ENCODE peak calls at places on chromosomes 11 and 22, in six cellular contexts. L is PC-3, Y is hepatocyte, D is A549, M is HAP-1, N is mucosa of descending colon. H is an unnamed sample. For H3K4me1, the result is how much of the 10 kb centered on the place peaks cover.

GRCh38 chr11:124543554-124543953 is at the start of gene OR8B12:
- DNase-seq in L (no peak), Y (no peak), D (no peak), M (no peak), N (no peak), H (no peak)

GRCh38 chr22:22928666-22929380 is 41.2 kb downstream of the IGLL5 start:
- DNase-seq in L (peak), Y (peak), D (no peak), M (no peak), N (peak), H (peak)

GRCh38 chr11:27085605-27086004 is 45.0 kb downstream of the BBOX1 start:
- DNase-seq in L (no peak), Y (no peak), D (no peak), M (no peak), N (no peak), H (no peak)

GRCh38 chr11:119085523-119085878 is 820 bp downstream of the HMBS start:
- DNase-seq in L (no peak), Y (peak), D (no peak), M (no peak), N (no peak), H (no peak)

GRCh38 chr11:94134651-94135512 is 6.2 kb downstream of the PANX1 start:
- DNase-seq in L (peak), Y (peak), D (no peak), M (no peak), N (peak), H (peak)

GRCh38 chr11:69149646-69150045 is 6.1 kb upstream of the SMIM38 start:
- DNase-seq in L (no peak), Y (no peak), D (no peak), M (no peak), N (no peak), H (no peak)

GRCh38 chr11:61696602-61697001 is 16.4 kb downstream of the DAGLA start:
- DNase-seq in L (no peak), Y (no peak), D (no peak), M (no peak), N (no peak), H (peak)

GRCh38 chr11:74678041-74678440 is 53.2 kb downstream of the CHRDL2 start:
- DNase-seq in L (no peak), Y (no peak), D (no peak), M (no peak), N (no peak), H (no peak)

GRCh38 chr22:36775589-36775965 is 342 bp downstream of the IFT27 start:
- DNase-seq in L (peak), Y (peak), D (no peak), M (no peak), N (peak), H (peak)

GRCh38 chr22:39129081-39129480 is 23.4 kb downstream of the CBX7 start:
- DNase-seq in L (no peak), Y (peak), D (no peak), M (no peak), N (peak), H (no peak)

DNA sequence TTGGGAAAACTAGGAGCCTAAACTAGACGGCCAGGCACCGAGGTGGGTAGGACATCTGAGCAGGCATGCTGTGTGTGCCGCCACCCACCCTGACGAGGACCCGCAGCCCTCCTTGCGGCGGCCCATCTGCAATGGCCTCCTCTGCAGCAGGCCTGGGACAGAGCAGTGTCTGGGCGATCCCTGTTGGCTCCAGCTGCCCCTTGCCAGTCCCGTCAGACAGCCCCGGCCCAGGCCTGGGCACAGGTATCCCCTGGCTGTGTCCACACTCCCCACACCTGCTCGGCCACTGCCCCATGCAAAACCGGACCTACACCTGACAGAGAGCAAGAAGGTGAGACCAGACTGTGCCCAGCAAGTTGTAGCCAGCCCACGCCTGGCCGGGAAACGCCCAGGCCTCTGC is 38.7 kb upstream of the GNB1L start:
- DNase-seq in L (no peak), Y (no peak), D (no peak), M (no peak), N (no peak), H (no peak)
- H3K4me1 ChIP-seq in L (under half), Y (under half), D (under half), M (under half), N (under half), H (under half)

GRCh38 chr11:126267650-126268049 is 1.0 kb downstream of the SRPRA start:
- DNase-seq in L (no peak), Y (no peak), D (no peak), M (no peak), N (no peak), H (no peak)
- H3K4me1 ChIP-seq in L (under half), Y (under half), D (under half), M (under half), N (under half), H (under half)

GRCh38 chr11:20597137-20597923 is 2.1 kb upstream of the SLC6A5 start:
- DNase-seq in L (no peak), Y (no peak), D (no peak), M (no peak), N (no peak), H (no peak)
- H3K4me1 ChIP-seq in L (under half), Y (under half), D (under half), M (under half), N (under half), H (under half)

GRCh38 chr22:44667276-44667675 is 34.7 kb upstream of the PRR5 start:
- DNase-seq in L (no peak), Y (no peak), D (no peak), M (no peak), N (no peak), H (no peak)

GRCh38 chr22:44668886-44669724 is 32.9 kb upstream of the PRR5 start:
- DNase-seq in L (no peak), Y (no peak), D (no peak), M (no peak), N (no peak), H (peak)

GRCh38 chr22:44668190-44668885 is 33.7 kb upstream of the PRR5 start:
- DNase-seq in L (no peak), Y (peak), D (no peak), M (no peak), N (no peak), H (peak)

GRCh38 chr22:44666207-44666585 is 35.8 kb upstream of the PRR5 start:
- DNase-seq in L (no peak), Y (no peak), D (no peak), M (no peak), N (no peak), H (no peak)

DNA sequence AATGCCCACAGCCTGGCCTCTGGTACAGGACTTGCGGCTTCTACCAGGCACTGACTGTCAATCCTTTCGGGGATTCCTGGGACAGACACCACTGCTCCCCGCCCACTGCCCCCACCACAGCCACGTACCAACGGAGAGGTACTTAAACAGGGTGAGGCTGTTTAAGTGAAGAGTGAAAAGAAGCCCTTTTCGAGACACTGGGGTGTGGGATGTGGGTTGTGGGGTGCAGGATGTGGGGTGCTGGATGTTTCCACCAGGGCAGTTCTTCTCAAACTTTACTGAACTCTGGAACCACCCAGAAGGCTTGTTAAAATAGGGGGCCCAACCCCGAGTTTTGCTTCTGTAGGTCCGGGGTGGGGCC is 34.2 kb upstream of the PRR5 start:
- DNase-seq in L (no peak), Y (no peak), D (no peak), M (no peak), N (peak), H (no peak)
- H3K4me1 ChIP-seq in L (under half), Y (under half), D (under half), M (under half), N (under half), H (under half)

GRCh38 chr11:72746821-72747220 is 5.4 kb downstream of the ARAP1 start:
- DNase-seq in L (no peak), Y (no peak), D (no peak), M (no peak), N (no peak), H (peak)

GRCh38 chr11:72745511-72745910 is 6.7 kb downstream of the ARAP1 start:
- DNase-seq in L (no peak), Y (no peak), D (no peak), M (no peak), N (no peak), H (peak)

GRCh38 chr11:72744474-72744873 is 7.7 kb downstream of the ARAP1 start:
- DNase-seq in L (no peak), Y (no peak), D (no peak), M (no peak), N (no peak), H (peak)

GRCh38 chr11:72747456-72747855 is 4.8 kb downstream of the ARAP1 start:
- DNase-seq in L (no peak), Y (no peak), D (no peak), M (no peak), N (no peak), H (no peak)

DNA sequence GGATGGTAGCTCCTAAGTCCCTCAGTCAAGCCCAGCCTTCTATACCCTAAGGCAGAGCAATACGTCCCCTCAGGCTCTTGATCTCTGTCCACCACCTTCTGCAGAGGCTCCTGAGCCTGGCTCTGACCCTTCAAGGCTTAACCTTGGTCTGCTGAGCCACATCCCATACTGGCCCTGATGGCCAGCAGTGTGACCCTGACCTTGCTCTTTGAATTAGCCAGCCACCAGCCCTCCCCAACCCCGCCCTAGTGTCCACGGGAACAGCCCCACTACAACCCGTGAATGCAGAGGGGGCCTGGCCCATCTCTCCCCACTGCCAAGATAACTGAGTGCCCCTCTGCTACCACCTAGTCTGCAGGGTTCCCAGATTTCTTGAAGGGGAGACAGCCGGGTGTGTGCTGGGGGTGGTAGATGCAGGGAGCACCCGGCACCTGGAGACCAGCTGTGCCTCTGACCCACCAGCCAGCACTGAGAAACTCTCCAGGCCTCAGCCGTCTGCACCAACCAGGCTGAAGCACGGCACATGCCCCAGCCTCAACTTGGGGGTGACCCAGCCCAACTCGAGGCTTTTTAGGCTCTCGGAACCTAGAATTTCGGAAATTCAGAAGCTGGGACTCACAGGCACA is 6.2 kb downstream of the ARAP1 start:
- DNase-seq in L (no peak), Y (no peak), D (no peak), M (no peak), N (no peak), H (peak)
- H3K4me1 ChIP-seq in L (under half), Y (half or more), D (under half), M (under half), N (under half), H (under half)

GRCh38 chr11:33734441-33735165 is 1.6 kb downstream of the CD59 start:
- DNase-seq in L (peak), Y (peak), D (no peak), M (no peak), N (peak), H (peak)
- H3K4me1 ChIP-seq in L (under half), Y (under half), D (under half), M (under half), N (under half), H (under half)

GRCh38 chr22:20526628-20527355 is 19.4 kb downstream of the MED15 start:
- DNase-seq in L (peak), Y (peak), D (no peak), M (no peak), N (no peak), H (no peak)
- H3K4me1 ChIP-seq in L (under half), Y (under half), D (half or more), M (under half), N (under half), H (under half)

GRCh38 chr11:108394744-108395284 is 72.5 kb downstream of the C11orf65 start:
- DNase-seq in L (no peak), Y (no peak), D (no peak), M (no peak), N (no peak), H (no peak)

GRCh38 chr11:108403072-108403471 is 64.3 kb downstream of the C11orf65 start:
- DNase-seq in L (no peak), Y (no peak), D (no peak), M (no peak), N (no peak), H (no peak)

DNA sequence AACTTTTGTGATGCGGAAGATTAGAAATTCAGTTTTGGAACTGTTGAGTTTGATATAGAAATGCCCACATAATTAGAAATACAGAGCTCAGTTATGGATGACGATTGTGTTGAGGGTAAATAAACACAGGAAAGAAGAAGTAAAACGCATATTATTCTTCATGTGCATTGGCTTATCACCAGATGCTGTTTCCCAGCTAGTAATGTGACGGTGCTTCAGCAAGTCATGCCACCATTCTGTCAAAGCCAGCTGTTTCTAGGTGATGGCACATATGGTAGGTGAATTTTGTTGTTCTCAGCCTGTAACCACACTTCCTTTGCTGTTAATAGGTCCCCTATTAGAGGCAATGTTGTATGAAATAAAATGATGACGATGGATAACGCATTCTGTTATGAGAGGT is 68.9 kb downstream of the C11orf65 start:
- DNase-seq in L (no peak), Y (no peak), D (no peak), M (no peak), N (no peak), H (no peak)
- H3K4me1 ChIP-seq in L (under half), Y (under half), D (under half), M (under half), N (under half), H (under half)

DNA sequence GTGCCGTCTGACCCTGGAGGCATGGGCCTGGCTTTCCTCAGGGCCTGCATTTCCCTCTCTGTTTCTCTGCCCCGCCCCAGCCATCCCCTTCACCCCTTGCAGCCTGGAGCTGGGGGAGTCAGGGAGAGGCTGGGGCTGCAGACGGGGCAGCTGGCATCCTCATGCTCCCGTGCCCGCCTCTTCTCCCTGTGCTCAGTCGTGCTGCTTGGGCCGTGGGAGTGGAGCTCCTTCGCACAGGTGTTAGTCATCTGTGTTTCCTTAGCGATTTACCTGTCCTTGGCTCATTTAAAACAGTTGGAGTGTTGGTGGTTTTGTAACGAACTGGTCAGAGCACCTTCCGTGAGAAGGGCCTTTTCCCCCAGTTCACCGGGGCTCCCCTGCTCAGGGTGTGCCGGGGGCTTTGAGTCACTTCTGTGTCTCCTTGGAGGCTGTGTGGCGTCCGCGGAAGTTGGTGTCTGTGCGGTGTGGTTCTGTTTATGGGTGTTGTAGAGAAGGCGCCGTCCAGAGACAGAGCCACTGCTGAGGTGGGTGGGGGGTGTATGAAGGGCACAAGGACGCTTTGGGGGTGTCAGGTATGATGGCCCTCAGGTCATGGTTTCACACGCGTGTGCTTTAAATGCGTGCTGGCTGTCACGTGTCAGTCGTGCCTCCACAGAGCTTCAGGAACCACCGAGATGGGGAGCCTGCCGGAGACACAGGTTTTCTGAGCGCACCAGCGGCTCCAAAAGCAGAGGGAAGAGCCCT is 19.5 kb downstream of the BRSK2 start:
- DNase-seq in L (peak), Y (no peak), D (no peak), M (no peak), N (no peak), H (peak)
- H3K4me1 ChIP-seq in L (under half), Y (under half), D (under half), M (under half), N (under half), H (under half)

H was measured in right cardiac atrium.